ENCODE peak calls at places on chromosomes 1 and 21, in four cellular contexts. P is kidney glomerular epithelial cell; A is DMS 273 treated with DMSO at 0.1 percent for 48 hours; Y is CD8-positive, alpha-beta T cell. L is an unnamed sample.

GRCh38 chr1:180156631-180157091 is 2.0 kb downstream of the QSOX1 start:
- DNase-seq in A (no peak), P (peak), Y (no peak), L (no peak)

GRCh38 chr21:44267655-44268142 is 6.0 kb upstream of the DNMT3L start:
- DNase-seq in P (no peak), A (no peak), Y (no peak), L (no peak)

GRCh38 chr1:89779541-89779940 is 41.3 kb upstream of the LRRC8D start:
- DNase-seq in P (no peak), A (no peak), Y (no peak), L (no peak)

GRCh38 chr1:165508291-165508690 is 35.5 kb upstream of the LRRC52 start:
- DNase-seq in Y (no peak), A (no peak), P (no peak), L (peak)

GRCh38 chr1:64653466-64653865 is 91.4 kb upstream of the RAVER2 start:
- DNase-seq in P (no peak), A (no peak), Y (no peak), L (no peak)

GRCh38 chr1:235424092-235424491 is 56.9 kb downstream of the TBCE start:
- DNase-seq in P (no peak), Y (no peak), A (no peak), L (no peak)

GRCh38 chr1:34590211-34590623 is 164.6 kb upstream of the GJB5 start:
- DNase-seq in A (no peak), Y (no peak), P (peak), L (peak)

GRCh38 chr1:18010408-18010807 is 97.2 kb upstream of the IGSF21 start:
- DNase-seq in Y (no peak), A (no peak), P (no peak), L (no peak)

GRCh38 chr1:224565186-224565585 is 50.9 kb upstream of the CNIH3 start:
- DNase-seq in Y (no peak), A (peak), P (no peak), L (no peak)

GRCh38 chr1:53381790-53382401 is 54.0 kb upstream of the LRP8 start:
- DNase-seq in P (peak), A (no peak), Y (no peak), L (no peak)

GRCh38 chr1:85351202-85351828 is 74.9 kb upstream of the BCL10 start:
- DNase-seq in A (no peak), P (no peak), Y (no peak), L (no peak)

GRCh38 chr21:32514275-32515055 is 70.9 kb downstream of the TCP10L start:
- DNase-seq in P (no peak), A (no peak), Y (no peak), L (no peak)

GRCh38 chr21:16992448-16992847 is 520.4 kb upstream of the CXADR start:
- DNase-seq in A (no peak), Y (no peak), P (no peak), L (no peak)

GRCh38 chr1:3698660-3699408 is 46.5 kb downstream of the TP73 start:
- DNase-seq in Y (no peak), A (no peak), P (no peak), L (no peak)

GRCh38 chr1:71303617-71304041 is 222.8 kb upstream of the ZRANB2 start:
- DNase-seq in P (no peak), A (no peak), Y (no peak), L (no peak)

GRCh38 chr1:88327391-88328267 is 356.4 kb upstream of the PKN2 start:
- DNase-seq in Y (no peak), P (peak), A (no peak), L (no peak)

GRCh38 chr1:236502579-236502971 is 21.2 kb upstream of the LGALS8 start:
- DNase-seq in A (no peak), P (peak), Y (no peak), L (no peak)

GRCh38 chr1:109770331-109771095 is 6.8 kb upstream of the EPS8L3 start:
- DNase-seq in P (no peak), A (no peak), Y (no peak), L (no peak)

GRCh38 chr1:220527279-220528048 is 472 bp upstream of the MARK1 start:
- DNase-seq in P (no peak), Y (no peak), A (no peak), L (peak)

GRCh38 chr1:102897537-102897936 is 210.8 kb downstream of the COL11A1 start:
- DNase-seq in A (no peak), P (peak), Y (no peak), L (no peak)

GRCh38 chr1:214362188-214362882 is 81.4 kb downstream of the SMYD2 start:
- DNase-seq in A (no peak), P (no peak), Y (no peak), L (no peak)

GRCh38 chr1:152502496-152503180 is 8.0 kb upstream of the LCE5A start:
- DNase-seq in P (no peak), Y (no peak), A (no peak), L (no peak)

GRCh38 chr1:92095868-92096267 is 15.7 kb downstream of the BTBD8 start:
- DNase-seq in A (no peak), Y (no peak), P (no peak), L (no peak)

GRCh38 chr1:21302747-21303715 is 12.8 kb upstream of the ECE1 start:
- DNase-seq in P (no peak), A (peak), Y (no peak), L (peak)